ENCODE peak calls at places on chromosomes 11 and 22, in eight cellular contexts. O is right atrium auricular region; R is naive B cell; E is A172; C is astrocyte of the hippocampus; L is effector CD4-positive, alpha-beta T cell; X is MCF 10A; M is CD4-positive, CD25-positive, alpha-beta regulatory T cell. D is an unnamed sample.

GRCh38 chr11:95575517-95575916 is 214.1 kb downstream of the FAM76B start:
- DNase-seq in L (no peak), C (no peak), X (no peak), O (no peak), E (no peak), R (no peak), M (no peak), D (no peak)

GRCh38 chr22:20156611-20157415 is 6.0 kb upstream of the CCDC188 start:
- DNase-seq in C (peak; percentile 86), L (peak; percentile 90), R (peak; percentile 79), E (peak; percentile 33), X (peak; percentile 66), M (peak; percentile 78), O (peak; percentile 90), D (peak; percentile 59)

GRCh38 chr22:37994982-37995381 is 10.6 kb upstream of the SOX10 start:
- DNase-seq in M (no peak), L (no peak), X (no peak), C (no peak), E (no peak), O (no peak), R (no peak), D (no peak)

GRCh38 chr11:18650859-18651557 is 16.9 kb upstream of the SPTY2D1 start:
- DNase-seq in O (peak; percentile 62), L (peak; percentile 10), C (peak; percentile 31), E (no peak), X (peak; percentile 71), R (no peak), M (peak; percentile 42), D (no peak)

GRCh38 chr11:75191330-75191717 is 40.4 kb downstream of the SLCO2B1 start:
- DNase-seq in X (no peak), O (no peak), C (peak; percentile 8), M (no peak), E (no peak), L (no peak), R (no peak), D (no peak)

GRCh38 chr11:102836290-102836875 is 7.0 kb downstream of the MMP3 start:
- DNase-seq in O (no peak), L (no peak), E (no peak), X (peak; percentile 68), R (no peak), M (no peak), C (peak; percentile 61), D (no peak)

GRCh38 chr22:20438066-20438677 is 547 bp upstream of the SCARF2 start:
- DNase-seq in R (no peak), E (no peak), X (no peak), O (no peak), C (peak; percentile 75), L (no peak), M (no peak), D (no peak)

GRCh38 chr22:20000246-20001081 is 16.2 kb downstream of the ARVCF start:
- DNase-seq in X (no peak), R (no peak), E (no peak), C (no peak), M (no peak), O (no peak), L (no peak), D (no peak)

GRCh38 chr11:104028476-104028875 is 8.0 kb upstream of the DDI1 start:
- DNase-seq in E (no peak), M (no peak), R (no peak), O (no peak), C (peak; percentile 78), X (no peak), L (no peak), D (no peak)

GRCh38 chr22:36425977-36426523 is 38.3 kb upstream of the MYH9 start:
- DNase-seq in C (no peak), X (no peak), L (no peak), O (no peak), E (no peak), M (no peak), R (no peak), D (no peak)

GRCh38 chr22:44909241-44909640 is 100.6 kb downstream of the PHF21B start:
- DNase-seq in O (no peak), M (no peak), X (no peak), L (no peak), C (no peak), R (no peak), E (no peak), D (no peak)

GRCh38 chr11:69249641-69250502 is 44.1 kb upstream of the MYEOV start:
- DNase-seq in O (no peak), M (no peak), C (peak; percentile 84), R (no peak), E (no peak), X (peak; percentile 7), L (no peak), D (no peak)

GRCh38 chr22:26835929-26836528 is 178.6 kb downstream of the MIAT start:
- DNase-seq in E (peak; percentile 28), C (peak; percentile 41), O (no peak), L (peak; percentile 8), M (peak; percentile 23), X (peak; percentile 67), R (peak; percentile 8), D (no peak)

GRCh38 chr11:86547727-86548126 is 124.7 kb downstream of the ME3 start:
- DNase-seq in R (no peak), M (no peak), L (no peak), C (no peak), X (no peak), O (no peak), E (no peak), D (no peak)

GRCh38 chr22:44971651-44972362 is 38.0 kb downstream of the PHF21B start:
- DNase-seq in O (no peak), C (no peak), X (no peak), L (no peak), R (no peak), M (no peak), E (no peak), D (no peak)

GRCh38 chr22:43853328-43853931 is 8.9 kb downstream of the SULT4A1 start:
- DNase-seq in L (no peak), R (no peak), O (no peak), E (no peak), X (peak; percentile 4), C (no peak), M (no peak), D (no peak)

GRCh38 chr22:42389137-42389536 is 43.1 kb downstream of the NFAM1 start:
- DNase-seq in E (no peak), X (peak; percentile 45), R (no peak), M (no peak), C (no peak), L (no peak), O (no peak), D (no peak)

GRCh38 chr11:102614485-102614884 is 10.6 kb downstream of the MMP20 start:
- DNase-seq in C (no peak), L (no peak), O (no peak), E (no peak), M (no peak), R (no peak), X (peak; percentile 14), D (no peak)

GRCh38 chr11:86592659-86593451 is 79.6 kb downstream of the ME3 start:
- DNase-seq in C (peak; percentile 90), E (peak; percentile 92), M (peak; percentile 40), O (peak; percentile 86), L (peak; percentile 18), X (peak; percentile 88), R (no peak), D (peak; percentile 15)

GRCh38 chr22:36379593-36380361 is 8.0 kb downstream of the MYH9 start:
- DNase-seq in O (no peak), L (peak; percentile 42), X (peak; percentile 42), E (peak; percentile 41), M (peak; percentile 68), C (peak; percentile 46), R (no peak), D (peak; percentile 48)

GRCh38 chr11:116534270-116534975 is 238.4 kb downstream of the BUD13 start:
- DNase-seq in M (no peak), L (no peak), R (no peak), X (no peak), C (no peak), E (no peak), O (no peak), D (no peak)

GRCh38 chr11:45724145-45724544 is 58.7 kb upstream of the CHST1 start:
- DNase-seq in L (no peak), O (no peak), R (no peak), E (no peak), C (no peak), M (no peak), X (no peak), D (no peak)